ENCODE peak calls at places on chromosome 22, in nine cellular contexts. A is BE2C; J is CD8-positive, alpha-beta memory T cell; H is lower lobe of right lung; L is astrocyte of the spinal cord; B is HCT116; M is kidney; W is thoracic aorta; P is HAP-1. U is an unnamed sample.

GRCh38 chr22:35380537-35381423 is at the start of gene HMOX1:
- DNase-seq in L (peak), M (peak), B (peak), A (peak), P (peak), J (peak), H (peak), W (peak), U (peak)

GRCh38 chr22:26579331-26579886 is 10.5 kb downstream of the TPST2 start:
- DNase-seq in W (no peak), B (no peak), J (peak), P (no peak), H (peak), M (no peak), A (no peak), L (no peak), U (no peak)

GRCh38 chr22:44647141-44647540 is 54.9 kb upstream of the PRR5 start:
- DNase-seq in M (peak), B (no peak), A (no peak), H (no peak), L (no peak), P (no peak), W (no peak), J (no peak), U (no peak)

GRCh38 chr22:47713880-47714452 is 951.5 kb downstream of the TBC1D22A start:
- DNase-seq in H (no peak), P (no peak), M (no peak), J (no peak), L (no peak), B (no peak), A (no peak), W (no peak), U (no peak)

GRCh38 chr22:26393929-26394328 is 35.1 kb upstream of the ASPHD2 start:
- DNase-seq in P (no peak), A (no peak), M (no peak), L (no peak), H (no peak), B (no peak), J (no peak), W (no peak), U (no peak)

GRCh38 chr22:35986085-35986484 is 42.5 kb downstream of the RBFOX2 start:
- DNase-seq in B (no peak), P (no peak), W (no peak), M (no peak), L (peak), H (no peak), A (no peak), J (no peak), U (no peak)

GRCh38 chr22:26763633-26764295 is 106.4 kb downstream of the MIAT start:
- DNase-seq in A (no peak), M (no peak), W (no peak), L (no peak), J (no peak), P (no peak), H (no peak), B (no peak), U (peak)

GRCh38 chr22:27454807-27455450 is 346.6 kb downstream of the MN1 start:
- DNase-seq in H (no peak), W (no peak), J (no peak), B (no peak), L (no peak), A (no peak), M (peak), P (no peak), U (no peak)

GRCh38 chr22:24824915-24825314 is 18.9 kb downstream of the SGSM1 start:
- DNase-seq in B (no peak), A (no peak), W (no peak), L (no peak), J (no peak), M (no peak), H (no peak), P (no peak), U (no peak)

DNA sequence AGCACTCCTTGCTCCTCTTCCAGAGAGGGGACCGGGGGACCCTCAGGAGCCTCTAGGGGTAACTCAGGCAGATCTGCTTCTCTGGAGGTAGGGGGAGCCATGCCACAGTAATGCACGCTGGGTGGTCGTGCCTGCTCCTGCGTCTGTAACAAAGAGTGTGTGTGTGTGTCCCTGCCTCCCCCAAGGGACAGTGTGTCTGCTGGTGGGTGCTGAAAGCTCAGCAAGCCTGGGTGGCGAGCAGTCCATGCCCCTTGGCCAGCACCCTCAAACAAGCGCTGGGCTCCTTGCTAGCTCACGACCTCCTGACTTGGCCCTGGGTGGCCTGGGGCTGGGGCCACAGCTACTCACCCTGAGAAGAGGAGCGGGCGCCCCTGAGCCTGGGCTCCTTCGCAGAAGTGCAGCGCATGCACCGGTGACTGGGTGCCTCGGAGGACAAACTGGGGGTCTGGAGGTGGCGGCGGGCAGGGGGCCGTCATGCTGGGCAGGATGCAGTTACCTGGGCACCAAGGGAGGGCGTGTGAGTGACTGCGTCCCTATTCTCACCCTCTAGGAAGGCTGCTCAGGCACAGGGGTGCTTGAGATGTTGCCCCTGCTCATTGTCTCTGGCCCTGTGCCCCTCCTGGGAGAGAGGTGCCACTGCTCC is 33.7 kb downstream of the GNB1L start:
- DNase-seq in B (no peak), A (no peak), P (no peak), M (no peak), L (no peak), H (peak), J (no peak), W (no peak), U (no peak)
- H3K4me3 ChIP-seq in B (no peak), A (no peak), P (no peak), M (no peak), L (no peak), H (no peak), J (no peak), W (no peak), U (no peak)

GRCh38 chr22:46089426-46090041 is 60.8 kb upstream of the PPARA start:
- DNase-seq in W (no peak), J (no peak), P (no peak), M (peak), L (no peak), H (peak), A (peak), B (no peak), U (no peak)
- H3K4me3 ChIP-seq in W (peak), J (no peak), P (no peak), M (peak), L (no peak), H (peak), A (peak), B (no peak), U (peak)

GRCh38 chr22:23251445-23252093 is 71.3 kb downstream of the BCR start:
- DNase-seq in H (no peak), W (no peak), L (no peak), A (no peak), P (no peak), M (no peak), B (peak), J (no peak), U (peak)

GRCh38 chr22:23255506-23255905 is 75.2 kb downstream of the BCR start:
- DNase-seq in L (no peak), M (no peak), H (no peak), B (no peak), W (no peak), A (no peak), P (no peak), J (no peak), U (no peak)

GRCh38 chr22:23250424-23251363 is 70.4 kb downstream of the BCR start:
- DNase-seq in L (no peak), M (no peak), P (no peak), J (no peak), B (no peak), A (no peak), W (no peak), H (no peak), U (no peak)

GRCh38 chr22:23256138-23256932 is 76.0 kb downstream of the BCR start:
- DNase-seq in L (no peak), H (no peak), B (no peak), J (no peak), P (no peak), W (no peak), M (no peak), A (no peak), U (no peak)

DNA sequence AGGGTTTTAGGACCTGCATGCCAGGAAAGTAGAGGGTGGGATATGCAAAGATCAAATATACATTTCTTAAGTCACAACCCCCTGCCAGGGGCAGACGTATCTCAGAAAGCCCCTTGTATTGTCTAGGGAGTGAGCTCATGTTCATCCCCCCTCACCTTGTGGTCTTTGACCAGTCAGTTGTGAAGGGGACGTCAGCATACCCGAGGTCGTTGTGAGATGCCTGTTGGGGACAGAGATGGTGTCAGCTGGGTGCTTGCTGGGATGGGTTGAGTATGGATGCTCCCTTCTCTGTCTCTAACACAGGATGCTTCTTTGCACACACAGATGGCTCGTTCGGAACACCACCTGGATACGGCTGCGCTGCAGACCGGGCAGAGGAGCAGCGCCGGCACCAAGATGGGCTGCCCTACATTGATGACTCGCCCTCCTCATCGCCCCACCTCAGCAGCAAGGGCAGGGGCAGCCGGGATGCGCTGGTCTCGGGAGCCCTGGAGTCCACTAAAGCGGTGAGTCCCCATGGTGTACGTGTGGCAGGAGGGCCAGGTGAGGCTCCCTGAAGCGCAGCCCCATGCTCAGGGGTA is 73.3 kb downstream of the BCR start:
- DNase-seq in B (no peak), A (no peak), J (no peak), W (no peak), L (no peak), M (no peak), P (no peak), H (no peak), U (no peak)
- H3K4me3 ChIP-seq in B (no peak), A (no peak), J (no peak), W (no peak), L (no peak), M (no peak), P (no peak), H (no peak), U (no peak)

GRCh38 chr22:19885841-19886592 is 31.3 kb upstream of the GNB1L start:
- DNase-seq in M (peak), W (no peak), A (peak), H (peak), B (no peak), P (no peak), L (no peak), J (no peak), U (peak)
- H3K4me3 ChIP-seq in M (no peak), W (no peak), A (no peak), H (no peak), B (no peak), P (no peak), L (no peak), J (peak), U (no peak)

GRCh38 chr22:41062146-41062545 is 30.2 kb upstream of the EP300 start:
- DNase-seq in W (no peak), A (no peak), B (no peak), H (no peak), M (no peak), P (no peak), L (no peak), J (no peak), U (no peak)

GRCh38 chr22:41052661-41053490 is 39.5 kb upstream of the EP300 start:
- DNase-seq in W (no peak), J (no peak), L (peak), P (no peak), B (no peak), A (no peak), M (no peak), H (no peak), U (peak)

DNA sequence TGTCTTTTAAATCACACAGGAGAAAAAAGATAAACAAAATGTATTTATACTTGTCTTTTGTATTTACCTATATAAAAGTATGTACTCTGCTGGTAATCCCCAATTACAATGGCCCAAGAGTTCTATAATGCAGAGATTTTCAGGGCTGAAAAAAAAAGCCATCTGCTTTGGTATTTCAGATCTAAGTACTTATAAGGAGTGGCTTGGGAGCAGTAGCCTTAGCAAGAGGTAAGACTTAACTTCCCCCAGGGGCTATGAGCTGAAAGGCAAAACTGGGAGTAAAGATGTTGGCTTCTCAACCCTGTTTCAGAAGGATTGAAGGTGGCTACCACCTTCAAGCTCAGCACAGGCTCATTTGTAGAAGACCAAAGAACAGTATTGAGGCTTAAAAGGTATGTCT is 35.3 kb upstream of the EP300 start:
- DNase-seq in W (no peak), H (no peak), M (peak), P (peak), L (no peak), B (no peak), A (no peak), J (no peak), U (no peak)
- H3K4me3 ChIP-seq in W (no peak), H (no peak), M (no peak), P (no peak), L (no peak), B (no peak), A (no peak), J (no peak), U (no peak)

GRCh38 chr22:46537946-46538815 is 761 bp upstream of the CELSR1 start:
- DNase-seq in M (peak), J (no peak), L (peak), W (no peak), A (peak), B (no peak), H (no peak), P (peak), U (no peak)

GRCh38 chr22:46535876-46536558 is 1.4 kb downstream of the CELSR1 start:
- DNase-seq in H (no peak), W (no peak), A (no peak), B (no peak), J (no peak), L (no peak), M (peak), P (no peak), U (no peak)

GRCh38 chr22:46534901-46535630 is 2.4 kb downstream of the CELSR1 start:
- DNase-seq in J (no peak), H (no peak), P (no peak), L (no peak), A (no peak), B (no peak), M (peak), W (no peak), U (no peak)

GRCh38 chr22:46537221-46537945 is at the start of gene CELSR1:
- DNase-seq in W (no peak), B (no peak), H (peak), L (no peak), M (peak), J (no peak), A (no peak), P (peak), U (no peak)

DNA sequence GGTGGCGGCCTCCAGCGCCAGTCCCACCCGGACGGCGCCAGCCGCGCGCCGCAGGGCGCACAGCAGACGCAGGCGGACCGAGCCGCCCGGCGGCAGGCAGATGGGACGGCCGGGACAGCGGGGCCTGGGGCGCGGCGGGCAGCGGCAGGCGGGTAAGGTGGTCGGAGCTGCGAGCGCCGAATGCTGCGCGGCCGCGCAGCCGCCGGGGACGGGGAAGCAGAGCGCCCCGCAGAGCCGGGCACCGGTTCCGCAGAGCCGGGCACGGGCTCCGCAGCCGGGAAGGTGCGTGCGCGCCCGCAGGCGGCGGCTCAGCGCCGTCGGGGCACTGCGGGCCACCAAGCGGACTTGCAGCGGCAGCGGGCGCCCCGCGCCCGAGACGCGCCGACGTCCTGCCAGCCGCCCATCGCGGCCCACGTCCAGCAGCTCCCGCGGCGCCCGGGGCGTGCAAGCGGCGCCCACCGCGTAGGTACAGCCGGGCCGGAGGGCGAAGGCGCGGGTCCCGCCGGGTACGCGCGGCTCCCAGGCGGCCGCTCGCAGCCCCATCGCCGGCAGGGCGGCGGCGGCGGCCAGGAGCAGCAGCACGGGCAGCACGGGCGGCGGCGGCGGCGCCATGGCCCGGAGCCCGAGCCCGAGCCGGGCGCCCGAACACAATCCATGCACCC is 730 bp downstream of the CELSR1 start:
- DNase-seq in M (no peak), W (no peak), B (no peak), H (no peak), A (no peak), P (no peak), J (no peak), L (no peak), U (no peak)
- H3K4me3 ChIP-seq in M (peak), W (peak), B (peak), H (peak), A (no peak), P (no peak), J (no peak), L (peak), U (no peak)

GRCh38 chr22:37701121-37701786 is 4.4 kb downstream of the TRIOBP start:
- DNase-seq in L (no peak), J (no peak), H (no peak), M (no peak), A (no peak), P (no peak), W (no peak), B (no peak), U (no peak)

GRCh38 chr22:37692627-37693285 is 4.1 kb upstream of the TRIOBP start:
- DNase-seq in M (no peak), P (no peak), H (no peak), B (no peak), A (no peak), L (no peak), J (no peak), W (no peak), U (no peak)

GRCh38 chr22:37690901-37691504 is 4.9 kb downstream of the NOL12 start:
- DNase-seq in W (no peak), A (no peak), M (no peak), P (no peak), H (no peak), L (no peak), B (no peak), J (no peak), U (peak)

GRCh38 chr22:37697540-37697835 is 640 bp downstream of the TRIOBP start:
- DNase-seq in J (no peak), P (no peak), W (no peak), L (no peak), H (no peak), A (no peak), M (no peak), B (no peak), U (no peak)

DNA sequence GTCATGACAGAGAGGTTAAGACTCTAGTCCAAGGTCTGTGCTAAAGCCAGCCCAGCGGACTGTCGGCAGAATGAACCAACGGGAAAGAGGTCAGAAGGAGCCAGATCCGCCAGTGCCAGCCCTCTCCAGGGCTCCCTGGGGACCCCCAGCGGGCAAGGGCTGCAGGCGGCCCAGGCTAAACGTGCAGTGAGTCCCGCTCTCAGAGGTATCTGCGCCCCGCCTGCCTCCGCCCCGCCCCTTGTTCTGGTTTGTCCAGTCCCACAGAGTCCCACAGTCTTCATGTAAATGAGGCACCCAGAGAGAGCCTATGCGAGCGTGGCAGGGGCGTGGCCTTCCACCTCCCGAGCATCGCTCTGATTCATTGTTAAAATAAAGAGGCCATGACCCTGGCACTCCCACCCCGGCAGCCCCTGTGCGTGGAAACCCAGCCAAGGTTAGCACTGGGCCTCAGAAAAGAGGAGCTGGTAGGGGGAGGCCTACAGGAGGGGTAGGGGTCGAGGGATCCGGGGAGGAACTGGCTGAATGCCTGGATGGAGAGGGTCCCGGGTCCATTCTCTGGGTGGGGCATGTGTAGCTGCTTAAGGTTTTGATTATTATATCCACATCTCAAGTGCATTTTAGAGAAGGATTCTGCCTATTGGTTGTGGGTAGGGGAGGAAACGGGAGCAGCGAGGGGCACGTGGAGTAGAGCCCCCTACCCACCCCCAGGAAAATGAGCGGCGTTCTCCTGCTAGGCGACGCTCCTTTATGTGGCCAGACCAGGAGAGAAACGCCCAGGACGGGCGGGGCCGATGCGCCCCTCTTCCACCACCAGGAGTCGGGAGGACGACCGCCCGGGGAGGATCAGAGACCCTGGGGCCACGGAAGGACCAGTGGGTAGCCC is at the start of gene TRIOBP:
- DNase-seq in H (peak), A (peak), J (peak), W (peak), L (peak), B (peak), M (peak), P (peak), U (peak)
- H3K4me3 ChIP-seq in H (peak), A (peak), J (no peak), W (peak), L (peak), B (peak), M (no peak), P (no peak), U (peak)

U was measured in MG63.